ENCODE peak calls at places on chromosomes 7 and 10, in six cellular contexts. One of them, this sample, is unnamed.

GRCh38 chr7:27156901-27157716 is 634 bp upstream of the HOXA7 start:
- DNase-seq in pancreas: no peak
- DNase-seq in uterus: peak; percentile 49
- DNase-seq in IMR-90: no peak
- DNase-seq in A549: no peak
- DNase-seq in ascending aorta: peak; percentile 64
- DNase-seq in this sample: no peak

GRCh38 chr7:106693659-106694353 is 32.8 kb upstream of the CCDC71L start:
- DNase-seq in ascending aorta: no peak
- DNase-seq in IMR-90: peak; percentile 41
- DNase-seq in uterus: no peak
- DNase-seq in A549: no peak
- DNase-seq in pancreas: no peak
- DNase-seq in this sample: no peak

GRCh38 chr7:143458263-143458662 is 15.0 kb downstream of the TAS2R60 start:
- DNase-seq in ascending aorta: no peak
- DNase-seq in uterus: no peak
- DNase-seq in IMR-90: peak; percentile 57
- DNase-seq in A549: no peak
- DNase-seq in pancreas: no peak
- DNase-seq in this sample: no peak

GRCh38 chr7:28272461-28272877 is 91.9 kb upstream of the JAZF1 start:
- DNase-seq in ascending aorta: peak; percentile 63
- DNase-seq in pancreas: no peak
- DNase-seq in IMR-90: peak; percentile 68
- DNase-seq in uterus: peak; percentile 50
- DNase-seq in A549: peak; percentile 30
- DNase-seq in this sample: peak; percentile 29

GRCh38 chr10:58767652-58768051 is 255.0 kb downstream of the BICC1 start:
- DNase-seq in pancreas: no peak
- DNase-seq in uterus: no peak
- DNase-seq in IMR-90: no peak
- DNase-seq in ascending aorta: no peak
- DNase-seq in A549: no peak
- DNase-seq in this sample: no peak

GRCh38 chr7:151179946-151180345 is 7.1 kb downstream of the ASB10 start:
- DNase-seq in pancreas: no peak
- DNase-seq in uterus: no peak
- DNase-seq in IMR-90: no peak
- DNase-seq in A549: no peak
- DNase-seq in ascending aorta: peak; percentile 51
- DNase-seq in this sample: no peak

GRCh38 chr7:98137826-98138151 is 31.1 kb downstream of the LMTK2 start:
- DNase-seq in ascending aorta: no peak
- DNase-seq in IMR-90: no peak
- DNase-seq in uterus: no peak
- DNase-seq in A549: no peak
- DNase-seq in pancreas: no peak
- DNase-seq in this sample: no peak

GRCh38 chr10:30827531-30828120 is 198.1 kb upstream of the LYZL2 start:
- DNase-seq in uterus: no peak
- DNase-seq in ascending aorta: no peak
- DNase-seq in IMR-90: peak; percentile 68
- DNase-seq in pancreas: no peak
- DNase-seq in A549: no peak
- DNase-seq in this sample: no peak

GRCh38 chr7:23022258-23022745 is 8.4 kb upstream of the HYCC1 start:
- DNase-seq in uterus: no peak
- DNase-seq in A549: no peak
- DNase-seq in ascending aorta: no peak
- DNase-seq in pancreas: no peak
- DNase-seq in IMR-90: peak; percentile 95
- DNase-seq in this sample: no peak

GRCh38 chr10:21953585-21954057 is 49.9 kb downstream of the DNAJC1 start:
- DNase-seq in IMR-90: peak; percentile 61
- DNase-seq in pancreas: no peak
- DNase-seq in A549: peak; percentile 69
- DNase-seq in uterus: no peak
- DNase-seq in ascending aorta: no peak
- DNase-seq in this sample: no peak

GRCh38 chr10:113746188-113746950 is 5.1 kb upstream of the PLEKHS1 start:
- DNase-seq in IMR-90: no peak
- DNase-seq in ascending aorta: no peak
- DNase-seq in uterus: no peak
- DNase-seq in A549: peak; percentile 76
- DNase-seq in pancreas: no peak
- DNase-seq in this sample: no peak

GRCh38 chr10:33189373-33189772 is 145.1 kb downstream of the NRP1 start:
- DNase-seq in A549: no peak
- DNase-seq in ascending aorta: no peak
- DNase-seq in uterus: no peak
- DNase-seq in pancreas: no peak
- DNase-seq in IMR-90: no peak
- DNase-seq in this sample: no peak

GRCh38 chr10:88661577-88661976 is 2.7 kb upstream of the LIPF start:
- DNase-seq in A549: no peak
- DNase-seq in pancreas: no peak
- DNase-seq in ascending aorta: no peak
- DNase-seq in uterus: no peak
- DNase-seq in IMR-90: no peak
- DNase-seq in this sample: no peak

GRCh38 chr7:22223841-22224240 is 133.1 kb downstream of the RAPGEF5 start:
- DNase-seq in IMR-90: no peak
- DNase-seq in pancreas: no peak
- DNase-seq in uterus: no peak
- DNase-seq in ascending aorta: no peak
- DNase-seq in A549: no peak
- DNase-seq in this sample: no peak

GRCh38 chr10:121579656-121580055 is 18.6 kb downstream of the FGFR2 start:
- DNase-seq in A549: no peak
- DNase-seq in uterus: no peak
- DNase-seq in IMR-90: no peak
- DNase-seq in ascending aorta: no peak
- DNase-seq in pancreas: no peak
- DNase-seq in this sample: no peak

GRCh38 chr7:15199482-15199881 is 296.9 kb upstream of the DGKB start:
- DNase-seq in A549: peak; percentile 3
- DNase-seq in pancreas: no peak
- DNase-seq in uterus: no peak
- DNase-seq in ascending aorta: no peak
- DNase-seq in IMR-90: peak; percentile 1
- DNase-seq in this sample: no peak

GRCh38 chr10:64076322-64076940 is 555.2 kb downstream of the REEP3 start:
- DNase-seq in A549: no peak
- DNase-seq in pancreas: no peak
- DNase-seq in IMR-90: no peak
- DNase-seq in uterus: no peak
- DNase-seq in ascending aorta: no peak
- DNase-seq in this sample: no peak

GRCh38 chr7:3063016-3063753 is 19.5 kb upstream of the CARD11 start:
- DNase-seq in A549: no peak
- DNase-seq in pancreas: no peak
- DNase-seq in ascending aorta: no peak
- DNase-seq in IMR-90: no peak
- DNase-seq in uterus: no peak
- DNase-seq in this sample: no peak

GRCh38 chr10:30758341-30758740 is 128.8 kb upstream of the LYZL2 start:
- DNase-seq in A549: no peak
- DNase-seq in pancreas: no peak
- DNase-seq in ascending aorta: no peak
- DNase-seq in IMR-90: peak; percentile 43
- DNase-seq in uterus: no peak
- DNase-seq in this sample: no peak

GRCh38 chr7:35272234-35272633 is 18.3 kb upstream of the TBX20 start:
- DNase-seq in IMR-90: no peak
- DNase-seq in ascending aorta: no peak
- DNase-seq in A549: no peak
- DNase-seq in uterus: no peak
- DNase-seq in pancreas: no peak
- DNase-seq in this sample: no peak

GRCh38 chr7:17021205-17021604 is 139.4 kb upstream of the AGR3 start:
- DNase-seq in IMR-90: peak; percentile 15
- DNase-seq in uterus: no peak
- DNase-seq in ascending aorta: no peak
- DNase-seq in A549: no peak
- DNase-seq in pancreas: peak; percentile 22
- DNase-seq in this sample: no peak

GRCh38 chr7:55070271-55070743 is 51.5 kb downstream of the EGFR start:
- DNase-seq in IMR-90: no peak
- DNase-seq in ascending aorta: no peak
- DNase-seq in pancreas: no peak
- DNase-seq in A549: no peak
- DNase-seq in uterus: no peak
- DNase-seq in this sample: no peak
- H3K4me1 ChIP-seq in IMR-90: peaks cover 39% of the 10 kb centered on the region
- H3K4me1 ChIP-seq in ascending aorta: peaks cover 53% of the 10 kb centered on the region
- H3K4me1 ChIP-seq in pancreas: peaks cover 31% of the 10 kb centered on the region
- H3K4me1 ChIP-seq in A549: peaks cover 95% of the 10 kb centered on the region
- H3K4me1 ChIP-seq in uterus: peaks cover 9% of the 10 kb centered on the region
- H3K4me1 ChIP-seq in this sample: peaks cover 10% of the 10 kb centered on the region

GRCh38 chr7:107934991-107935770 is 44.2 kb downstream of the DLD start:
- DNase-seq in uterus: no peak
- DNase-seq in A549: no peak
- DNase-seq in ascending aorta: no peak
- DNase-seq in pancreas: no peak
- DNase-seq in IMR-90: peak; percentile 80
- DNase-seq in this sample: no peak

GRCh38 chr7:107936312-107936711 is 45.3 kb downstream of the DLD start:
- DNase-seq in pancreas: no peak
- DNase-seq in uterus: no peak
- DNase-seq in IMR-90: no peak
- DNase-seq in ascending aorta: no peak
- DNase-seq in A549: no peak
- DNase-seq in this sample: no peak

GRCh38 chr7:107933386-107934013 is 42.5 kb downstream of the DLD start:
- DNase-seq in uterus: no peak
- DNase-seq in IMR-90: no peak
- DNase-seq in pancreas: no peak
- DNase-seq in A549: no peak
- DNase-seq in ascending aorta: no peak
- DNase-seq in this sample: no peak

GRCh38 chr7:107932851-107933250 is 41.9 kb downstream of the DLD start:
- DNase-seq in A549: no peak
- DNase-seq in uterus: no peak
- DNase-seq in IMR-90: no peak
- DNase-seq in ascending aorta: no peak
- DNase-seq in pancreas: no peak
- DNase-seq in this sample: no peak

DNA sequence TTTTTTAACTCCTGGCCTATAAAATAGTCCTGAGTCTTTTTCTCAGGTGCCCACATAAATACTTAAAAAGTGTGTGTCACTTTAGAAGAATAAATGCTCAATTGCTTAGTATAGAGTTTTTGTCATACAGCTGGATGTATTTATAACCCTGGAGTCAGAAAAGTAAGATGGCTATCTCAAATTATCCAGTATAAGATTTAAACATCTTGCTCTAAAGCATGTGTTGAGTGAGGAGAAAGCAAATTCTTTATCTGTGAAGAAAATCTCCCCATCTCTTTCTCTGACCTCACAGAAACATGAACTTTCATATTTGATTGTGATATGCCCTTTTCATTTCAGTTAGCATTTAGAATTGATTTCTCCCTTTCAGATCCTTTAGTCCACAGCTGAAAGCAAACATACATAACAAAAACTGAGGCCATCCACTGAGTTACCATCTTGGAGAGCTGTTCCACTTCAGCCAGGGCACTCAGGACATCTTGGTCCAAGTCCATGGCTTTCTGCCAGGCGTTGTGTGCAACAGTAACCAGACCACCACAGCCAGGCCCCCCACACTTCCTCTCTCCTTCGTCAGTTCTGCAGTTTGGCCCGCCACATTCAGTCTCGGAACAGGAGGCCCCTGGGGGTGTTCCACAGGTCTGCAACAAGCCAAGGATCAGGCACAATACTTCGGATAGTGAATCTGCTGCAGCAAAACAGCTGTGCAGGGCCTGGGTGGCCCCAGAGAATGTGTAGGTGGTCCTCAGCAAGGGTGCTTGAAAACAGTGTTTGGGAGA is 40.9 kb downstream of the DLD start:
- DNase-seq in A549: no peak
- DNase-seq in uterus: peak; percentile 44
- DNase-seq in ascending aorta: no peak
- DNase-seq in pancreas: no peak
- DNase-seq in IMR-90: no peak
- DNase-seq in this sample: peak; percentile 77
- H3K27ac ChIP-seq in A549: no peak overlapping the region
- H3K27ac ChIP-seq in uterus: peak overlapping the region; percentile 75
- H3K27ac ChIP-seq in ascending aorta: no peak overlapping the region
- H3K27ac ChIP-seq in pancreas: no peak overlapping the region
- H3K27ac ChIP-seq in IMR-90: no peak overlapping the region
- H3K27ac ChIP-seq in this sample: no peak overlapping the region

DNA sequence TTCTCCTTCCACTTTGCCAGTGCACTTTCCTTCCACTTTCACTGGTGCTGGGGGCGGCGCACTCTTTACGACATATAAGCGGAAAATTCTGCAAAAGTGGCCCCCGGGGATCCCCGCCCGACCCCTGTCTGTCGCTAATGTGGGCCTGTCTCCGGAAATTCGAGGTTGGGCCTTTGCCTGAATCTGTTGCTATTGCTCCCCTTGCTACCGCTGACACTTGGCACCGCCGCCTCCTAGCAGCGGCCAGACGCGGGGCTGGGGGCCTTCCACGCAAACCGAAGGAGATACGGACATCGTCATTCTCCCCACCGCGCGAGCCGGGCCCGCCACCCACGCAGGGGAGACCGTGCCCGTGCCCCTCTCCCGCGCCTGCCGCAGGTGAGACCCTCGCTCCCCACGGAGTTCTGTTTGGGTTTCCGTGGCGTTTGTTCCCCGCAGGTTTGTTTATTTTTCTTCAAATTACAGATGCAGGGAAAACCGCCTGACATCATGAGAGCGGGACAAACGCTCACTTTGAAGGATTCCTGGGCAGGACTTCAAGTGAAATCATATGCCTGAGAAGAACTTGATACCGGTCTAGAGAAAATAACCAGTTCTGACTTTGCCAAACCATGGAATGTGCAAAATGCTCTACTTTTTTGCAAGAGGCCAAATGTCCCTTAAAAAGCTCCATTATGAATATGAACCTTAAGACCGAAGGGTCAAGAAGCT is 5.0 kb downstream of the TWIST1 start:
- DNase-seq in A549: no peak
- DNase-seq in pancreas: no peak
- DNase-seq in IMR-90: peak; percentile 57
- DNase-seq in uterus: no peak
- DNase-seq in ascending aorta: no peak
- DNase-seq in this sample: peak; percentile 38
- H3K4me3 ChIP-seq in A549: no peak overlapping the region
- H3K4me3 ChIP-seq in pancreas: no peak overlapping the region
- H3K4me3 ChIP-seq in IMR-90: no peak overlapping the region
- H3K4me3 ChIP-seq in uterus: peak overlapping the region; percentile 12
- H3K4me3 ChIP-seq in ascending aorta: peak overlapping the region; percentile 81
- H3K4me3 ChIP-seq in this sample: peak overlapping the region; percentile 34

DNA sequence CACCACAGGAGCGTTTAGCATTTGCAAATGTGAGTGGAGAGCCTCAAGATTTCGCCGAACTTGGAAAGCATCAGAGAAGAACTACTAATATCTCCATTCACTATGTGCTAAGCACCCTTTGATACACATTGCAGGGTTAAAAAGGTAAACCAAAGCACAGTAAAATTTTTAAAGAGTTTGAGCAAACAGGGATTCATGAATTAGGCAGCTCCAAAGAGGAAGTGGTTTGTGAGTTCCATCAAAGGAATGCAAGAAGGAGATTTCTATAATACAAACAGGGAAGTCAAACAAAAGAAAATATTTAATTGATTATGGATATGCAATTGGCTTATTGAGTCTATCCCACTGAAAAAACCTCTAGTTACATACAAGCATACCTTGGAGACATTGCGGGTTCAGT is 81.1 kb upstream of the TMEM72 start:
- DNase-seq in IMR-90: peak; percentile 74
- DNase-seq in ascending aorta: no peak
- DNase-seq in A549: no peak
- DNase-seq in pancreas: no peak
- DNase-seq in uterus: no peak
- DNase-seq in this sample: no peak
- H3K4me1 ChIP-seq in IMR-90: peaks cover 16% of the 10 kb centered on the region
- H3K4me1 ChIP-seq in ascending aorta: no peaks in the 10 kb centered on the region
- H3K4me1 ChIP-seq in A549: no peaks in the 10 kb centered on the region
- H3K4me1 ChIP-seq in pancreas: no peaks in the 10 kb centered on the region
- H3K4me1 ChIP-seq in uterus: peaks cover 9% of the 10 kb centered on the region
- H3K4me1 ChIP-seq in this sample: peaks cover 2% of the 10 kb centered on the region

This sample was measured in right cardiac atrium.